ENCODE peak calls at places on chromosomes 16 and 17, in eight cellular contexts. One of them, this sample, is unnamed.

GRCh38 chr17:66675273-66675990 is 159.5 kb upstream of the CACNG5 start:
- DNase-seq in activated naive CD4-positive, alpha-beta T cell: no peak
- DNase-seq in activated effector memory CD4-positive, alpha-beta T cell treated with anti-CD3 and anti-CD28 coated beads, Interleukin-2, amount 50 U/mL, for 16 hours: no peak
- DNase-seq in mucosa of gallbladder: no peak
- DNase-seq in choroid plexus epithelial cell: no peak
- DNase-seq in stimulated activated CD4-positive, alpha-beta T cell treated with anti-CD3 and anti-CD28 coated beads, Interleukin-4, amount 100 ng/mL, for 24 hours: no peak
- DNase-seq in NCI-H2227 treated with DMSO at 0.1 percent for 48 hours: no peak
- DNase-seq in mesenchymal stem cell: no peak
- DNase-seq in this sample: no peak

GRCh38 chr17:79851461-79851817 is 12.2 kb upstream of the CBX4 start:
- DNase-seq in activated effector memory CD4-positive, alpha-beta T cell treated with anti-CD3 and anti-CD28 coated beads, Interleukin-2, amount 50 U/mL, for 16 hours: no peak
- DNase-seq in activated naive CD4-positive, alpha-beta T cell: no peak
- DNase-seq in NCI-H2227 treated with DMSO at 0.1 percent for 48 hours: no peak
- DNase-seq in mesenchymal stem cell: no peak
- DNase-seq in choroid plexus epithelial cell: no peak
- DNase-seq in stimulated activated CD4-positive, alpha-beta T cell treated with anti-CD3 and anti-CD28 coated beads, Interleukin-4, amount 100 ng/mL, for 24 hours: no peak
- DNase-seq in mucosa of gallbladder: peak
- DNase-seq in this sample: no peak

GRCh38 chr17:80104321-80104955 is 3.1 kb downstream of the GAA start:
- DNase-seq in mucosa of gallbladder: no peak
- DNase-seq in stimulated activated CD4-positive, alpha-beta T cell treated with anti-CD3 and anti-CD28 coated beads, Interleukin-4, amount 100 ng/mL, for 24 hours: no peak
- DNase-seq in activated naive CD4-positive, alpha-beta T cell: no peak
- DNase-seq in choroid plexus epithelial cell: peak
- DNase-seq in NCI-H2227 treated with DMSO at 0.1 percent for 48 hours: peak
- DNase-seq in activated effector memory CD4-positive, alpha-beta T cell treated with anti-CD3 and anti-CD28 coated beads, Interleukin-2, amount 50 U/mL, for 16 hours: no peak
- DNase-seq in mesenchymal stem cell: peak
- DNase-seq in this sample: no peak

GRCh38 chr16:8708546-8708945 is 34.1 kb downstream of the ABAT start:
- DNase-seq in mesenchymal stem cell: no peak
- DNase-seq in choroid plexus epithelial cell: no peak
- DNase-seq in activated naive CD4-positive, alpha-beta T cell: no peak
- DNase-seq in activated effector memory CD4-positive, alpha-beta T cell treated with anti-CD3 and anti-CD28 coated beads, Interleukin-2, amount 50 U/mL, for 16 hours: no peak
- DNase-seq in stimulated activated CD4-positive, alpha-beta T cell treated with anti-CD3 and anti-CD28 coated beads, Interleukin-4, amount 100 ng/mL, for 24 hours: no peak
- DNase-seq in NCI-H2227 treated with DMSO at 0.1 percent for 48 hours: no peak
- DNase-seq in mucosa of gallbladder: no peak
- DNase-seq in this sample: no peak

GRCh38 chr17:336110-337021 is 16.2 kb downstream of the RPH3AL start:
- DNase-seq in activated naive CD4-positive, alpha-beta T cell: no peak
- DNase-seq in choroid plexus epithelial cell: no peak
- DNase-seq in stimulated activated CD4-positive, alpha-beta T cell treated with anti-CD3 and anti-CD28 coated beads, Interleukin-4, amount 100 ng/mL, for 24 hours: peak
- DNase-seq in activated effector memory CD4-positive, alpha-beta T cell treated with anti-CD3 and anti-CD28 coated beads, Interleukin-2, amount 50 U/mL, for 16 hours: peak
- DNase-seq in mesenchymal stem cell: no peak
- DNase-seq in mucosa of gallbladder: peak
- DNase-seq in NCI-H2227 treated with DMSO at 0.1 percent for 48 hours: no peak
- DNase-seq in this sample: no peak

GRCh38 chr17:62933986-62934385 is 32.0 kb upstream of the TANC2 start:
- DNase-seq in activated naive CD4-positive, alpha-beta T cell: no peak
- DNase-seq in NCI-H2227 treated with DMSO at 0.1 percent for 48 hours: no peak
- DNase-seq in mucosa of gallbladder: no peak
- DNase-seq in choroid plexus epithelial cell: peak
- DNase-seq in mesenchymal stem cell: peak
- DNase-seq in activated effector memory CD4-positive, alpha-beta T cell treated with anti-CD3 and anti-CD28 coated beads, Interleukin-2, amount 50 U/mL, for 16 hours: no peak
- DNase-seq in stimulated activated CD4-positive, alpha-beta T cell treated with anti-CD3 and anti-CD28 coated beads, Interleukin-4, amount 100 ng/mL, for 24 hours: no peak
- DNase-seq in this sample: no peak

GRCh38 chr16:87830673-87831420 is 38.5 kb downstream of the SLC7A5 start:
- DNase-seq in NCI-H2227 treated with DMSO at 0.1 percent for 48 hours: no peak
- DNase-seq in choroid plexus epithelial cell: no peak
- DNase-seq in mesenchymal stem cell: no peak
- DNase-seq in stimulated activated CD4-positive, alpha-beta T cell treated with anti-CD3 and anti-CD28 coated beads, Interleukin-4, amount 100 ng/mL, for 24 hours: no peak
- DNase-seq in activated effector memory CD4-positive, alpha-beta T cell treated with anti-CD3 and anti-CD28 coated beads, Interleukin-2, amount 50 U/mL, for 16 hours: no peak
- DNase-seq in mucosa of gallbladder: no peak
- DNase-seq in activated naive CD4-positive, alpha-beta T cell: no peak
- DNase-seq in this sample: no peak

GRCh38 chr17:55284001-55284884 is 19.5 kb downstream of the HLF start:
- DNase-seq in mucosa of gallbladder: no peak
- DNase-seq in stimulated activated CD4-positive, alpha-beta T cell treated with anti-CD3 and anti-CD28 coated beads, Interleukin-4, amount 100 ng/mL, for 24 hours: no peak
- DNase-seq in mesenchymal stem cell: no peak
- DNase-seq in choroid plexus epithelial cell: no peak
- DNase-seq in activated naive CD4-positive, alpha-beta T cell: no peak
- DNase-seq in NCI-H2227 treated with DMSO at 0.1 percent for 48 hours: no peak
- DNase-seq in activated effector memory CD4-positive, alpha-beta T cell treated with anti-CD3 and anti-CD28 coated beads, Interleukin-2, amount 50 U/mL, for 16 hours: no peak
- DNase-seq in this sample: no peak

GRCh38 chr17:4566785-4567184 is 6.4 kb upstream of the GGT6 start:
- DNase-seq in mucosa of gallbladder: peak
- DNase-seq in choroid plexus epithelial cell: peak
- DNase-seq in activated naive CD4-positive, alpha-beta T cell: no peak
- DNase-seq in mesenchymal stem cell: peak
- DNase-seq in stimulated activated CD4-positive, alpha-beta T cell treated with anti-CD3 and anti-CD28 coated beads, Interleukin-4, amount 100 ng/mL, for 24 hours: peak
- DNase-seq in NCI-H2227 treated with DMSO at 0.1 percent for 48 hours: peak
- DNase-seq in activated effector memory CD4-positive, alpha-beta T cell treated with anti-CD3 and anti-CD28 coated beads, Interleukin-2, amount 50 U/mL, for 16 hours: peak
- DNase-seq in this sample: no peak

GRCh38 chr17:27247071-27247957 is 46.6 kb upstream of the WSB1 start:
- DNase-seq in NCI-H2227 treated with DMSO at 0.1 percent for 48 hours: no peak
- DNase-seq in activated naive CD4-positive, alpha-beta T cell: no peak
- DNase-seq in activated effector memory CD4-positive, alpha-beta T cell treated with anti-CD3 and anti-CD28 coated beads, Interleukin-2, amount 50 U/mL, for 16 hours: no peak
- DNase-seq in stimulated activated CD4-positive, alpha-beta T cell treated with anti-CD3 and anti-CD28 coated beads, Interleukin-4, amount 100 ng/mL, for 24 hours: no peak
- DNase-seq in mucosa of gallbladder: peak
- DNase-seq in choroid plexus epithelial cell: peak
- DNase-seq in mesenchymal stem cell: peak
- DNase-seq in this sample: peak

GRCh38 chr17:5695480-5695879 is 111.2 kb upstream of the NLRP1 start:
- DNase-seq in choroid plexus epithelial cell: no peak
- DNase-seq in mucosa of gallbladder: no peak
- DNase-seq in activated effector memory CD4-positive, alpha-beta T cell treated with anti-CD3 and anti-CD28 coated beads, Interleukin-2, amount 50 U/mL, for 16 hours: no peak
- DNase-seq in NCI-H2227 treated with DMSO at 0.1 percent for 48 hours: no peak
- DNase-seq in activated naive CD4-positive, alpha-beta T cell: no peak
- DNase-seq in stimulated activated CD4-positive, alpha-beta T cell treated with anti-CD3 and anti-CD28 coated beads, Interleukin-4, amount 100 ng/mL, for 24 hours: no peak
- DNase-seq in mesenchymal stem cell: no peak
- DNase-seq in this sample: no peak

GRCh38 chr16:56625140-56625942 is at the start of gene MT1E:
- DNase-seq in stimulated activated CD4-positive, alpha-beta T cell treated with anti-CD3 and anti-CD28 coated beads, Interleukin-4, amount 100 ng/mL, for 24 hours: peak
- DNase-seq in mesenchymal stem cell: peak
- DNase-seq in mucosa of gallbladder: peak
- DNase-seq in NCI-H2227 treated with DMSO at 0.1 percent for 48 hours: peak
- DNase-seq in activated naive CD4-positive, alpha-beta T cell: no peak
- DNase-seq in choroid plexus epithelial cell: peak
- DNase-seq in activated effector memory CD4-positive, alpha-beta T cell treated with anti-CD3 and anti-CD28 coated beads, Interleukin-2, amount 50 U/mL, for 16 hours: peak
- DNase-seq in this sample: no peak

GRCh38 chr17:1870592-1870991 is 40.8 kb downstream of the RPA1 start:
- DNase-seq in choroid plexus epithelial cell: peak
- DNase-seq in activated effector memory CD4-positive, alpha-beta T cell treated with anti-CD3 and anti-CD28 coated beads, Interleukin-2, amount 50 U/mL, for 16 hours: no peak
- DNase-seq in mesenchymal stem cell: no peak
- DNase-seq in activated naive CD4-positive, alpha-beta T cell: no peak
- DNase-seq in NCI-H2227 treated with DMSO at 0.1 percent for 48 hours: no peak
- DNase-seq in mucosa of gallbladder: no peak
- DNase-seq in stimulated activated CD4-positive, alpha-beta T cell treated with anti-CD3 and anti-CD28 coated beads, Interleukin-4, amount 100 ng/mL, for 24 hours: no peak
- DNase-seq in this sample: no peak